ENCODE peak calls at places on chromosomes 2 and 18, in seven cellular contexts. R, D, H, K, W, N and T are unnamed samples.

GRCh38 chr2:119179951-119180350 is 21.4 kb upstream of the C1QL2 start:
- DNase-seq in H (no peak), D (peak; percentile 24), R (no peak), N (no peak), K (no peak), W (no peak), T (no peak)

GRCh38 chr2:28484835-28485234 is 11.0 kb upstream of the PLB1 start:
- DNase-seq in N (no peak), W (no peak), R (no peak), K (no peak), H (no peak), D (no peak), T (no peak)

GRCh38 chr2:224952942-224953657 is 89.2 kb downstream of the DOCK10 start:
- DNase-seq in D (no peak), W (no peak), K (no peak), H (no peak), R (no peak), N (no peak), T (no peak)

GRCh38 chr2:208595386-208596275 is 189.0 kb downstream of the PTH2R start:
- DNase-seq in R (no peak), H (no peak), W (no peak), N (no peak), D (no peak), K (no peak), T (no peak)

GRCh38 chr2:28449489-28450395 is 46.1 kb upstream of the PLB1 start:
- DNase-seq in N (no peak), W (no peak), H (no peak), K (peak; percentile 46), R (peak; percentile 12), D (peak; percentile 33), T (peak; percentile 57)

GRCh38 chr2:174535757-174536703 is 49.2 kb upstream of the GPR155 start:
- DNase-seq in D (no peak), H (no peak), W (no peak), R (no peak), K (no peak), N (no peak), T (no peak)

GRCh38 chr18:48600746-48601090 is 61.9 kb downstream of the CTIF start:
- DNase-seq in H (no peak), W (no peak), D (no peak), R (no peak), K (peak; percentile 49), N (peak; percentile 53), T (no peak)

GRCh38 chr18:51235011-51235789 is 37.7 kb upstream of the MEX3C start:
- DNase-seq in D (peak; percentile 2), K (no peak), N (no peak), R (no peak), W (no peak), H (no peak), T (peak; percentile 34)

GRCh38 chr2:75716406-75716805 is 5.7 kb upstream of the GCFC2 start:
- DNase-seq in R (no peak), H (no peak), N (peak; percentile 15), D (peak; percentile 31), W (no peak), K (no peak), T (no peak)

GRCh38 chr2:14677039-14677438 is 44.5 kb downstream of the LRATD1 start:
- DNase-seq in W (no peak), N (no peak), R (no peak), H (no peak), D (no peak), K (no peak), T (no peak)

GRCh38 chr2:73716518-73717250 is 20.5 kb downstream of the TPRKB start:
- DNase-seq in H (no peak), W (no peak), N (peak; percentile 17), D (no peak), K (peak; percentile 57), R (no peak), T (no peak)

GRCh38 chr2:136006658-136007057 is 21.2 kb upstream of the DARS1 start:
- DNase-seq in K (peak; percentile 43), W (no peak), D (no peak), N (peak; percentile 43), H (no peak), R (no peak), T (peak; percentile 70)

GRCh38 chr18:76421291-76422078 is 73.6 kb downstream of the ZNF516 start:
- DNase-seq in W (no peak), D (no peak), K (no peak), N (no peak), R (no peak), H (no peak), T (no peak)

GRCh38 chr2:218230882-218231281 is 13.9 kb downstream of the ARPC2 start:
- DNase-seq in D (peak; percentile 36), N (no peak), R (no peak), H (no peak), K (peak; percentile 42), W (no peak), T (peak; percentile 37)

GRCh38 chr2:237205111-237205541 is 119.4 kb downstream of the COPS8 start:
- DNase-seq in K (peak; percentile 40), W (no peak), N (peak; percentile 60), R (no peak), D (no peak), H (no peak), T (no peak)

GRCh38 chr2:224646242-224646846 is 61.2 kb upstream of the CUL3 start:
- DNase-seq in W (peak; percentile 7), H (no peak), K (peak; percentile 4), R (no peak), D (no peak), N (no peak), T (peak; percentile 20)

GRCh38 chr2:127597984-127598380 is 48.0 kb upstream of the GPR17 start:
- DNase-seq in R (no peak), H (no peak), D (no peak), W (no peak), K (peak; percentile 61), N (peak; percentile 56), T (peak; percentile 77)

GRCh38 chr2:79715328-79715727 is 202.5 kb downstream of the CTNNA2 start:
- DNase-seq in H (no peak), N (no peak), R (no peak), D (no peak), W (no peak), K (peak; percentile 42), T (no peak)

GRCh38 chr2:182594286-182594685 is 121.8 kb upstream of the DNAJC10 start:
- DNase-seq in H (no peak), K (peak; percentile 58), R (no peak), D (peak; percentile 21), W (no peak), N (peak; percentile 35), T (peak; percentile 70)

GRCh38 chr2:18662689-18663088 is 73.3 kb upstream of the NT5C1B start:
- DNase-seq in R (no peak), N (no peak), K (no peak), D (no peak), H (no peak), W (no peak), T (no peak)

GRCh38 chr2:189835855-189836558 is 51.8 kb downstream of the PMS1 start:
- DNase-seq in R (no peak), D (no peak), H (no peak), W (no peak), K (no peak), N (peak; percentile 44), T (no peak)

GRCh38 chr2:67213270-67213670 is 183.9 kb upstream of the ETAA1 start:
- DNase-seq in D (no peak), W (no peak), R (no peak), H (no peak), N (no peak), K (no peak), T (no peak)

GRCh38 chr2:169828141-169828811 is 1.0 kb downstream of the UBR3 start:
- DNase-seq in N (peak; percentile 58), W (no peak), K (peak; percentile 41), H (peak; percentile 47), R (no peak), D (peak; percentile 71), T (peak; percentile 67)

GRCh38 chr2:26721267-26722032 is 28.9 kb downstream of the KCNK3 start:
- DNase-seq in N (no peak), D (no peak), H (no peak), W (no peak), K (no peak), R (no peak), T (no peak)

GRCh38 chr2:216857131-216857550 is 2.7 kb downstream of the TNP1 start:
- DNase-seq in D (peak; percentile 35), W (no peak), R (no peak), K (peak; percentile 84), H (no peak), N (peak; percentile 51), T (peak; percentile 71)

GRCh38 chr2:179302764-179303561 is 38.3 kb upstream of the SESTD1 start:
- DNase-seq in W (peak; percentile 31), K (peak; percentile 4), R (no peak), N (no peak), H (no peak), D (no peak), T (no peak)

GRCh38 chr18:68520406-68521075 is 194.4 kb downstream of the TMX3 start:
- DNase-seq in D (no peak), N (peak; percentile 52), R (no peak), W (no peak), H (no peak), K (peak; percentile 81), T (peak; percentile 66)

GRCh38 chr2:147739531-147739930 is 105.3 kb upstream of the ACVR2A start:
- DNase-seq in R (no peak), W (no peak), D (no peak), N (no peak), K (no peak), H (no peak), T (peak; percentile 72)

GRCh38 chr2:174846941-174847938 is 83.0 kb upstream of the CHRNA1 start:
- DNase-seq in R (no peak), D (peak; percentile 29), K (peak; percentile 97), N (peak; percentile 96), H (no peak), W (peak; percentile 92), T (peak; percentile 80)

GRCh38 chr2:172928754-172929153 is 146.9 kb upstream of the MAP3K20 start:
- DNase-seq in K (peak; percentile 92), D (no peak), W (no peak), H (no peak), N (peak; percentile 11), R (no peak), T (peak; percentile 59)

GRCh38 chr2:137951606-137952005 is 12.7 kb upstream of the HNMT start:
- DNase-seq in D (no peak), W (no peak), K (peak; percentile 84), H (no peak), R (no peak), N (peak; percentile 64), T (peak; percentile 43)

GRCh38 chr18:9758624-9759075 is 50.5 kb downstream of the RAB31 start:
- DNase-seq in R (no peak), W (no peak), D (no peak), N (no peak), H (no peak), K (no peak), T (no peak)

GRCh38 chr2:16216555-16216938 is 276.2 kb downstream of the MYCN start:
- DNase-seq in D (no peak), W (no peak), K (no peak), R (no peak), H (no peak), N (no peak), T (no peak)

GRCh38 chr2:164792316-164793127 is 49.1 kb downstream of the COBLL1 start:
- DNase-seq in D (no peak), K (no peak), H (no peak), W (no peak), R (no peak), N (peak; percentile 69), T (peak; percentile 25)

GRCh38 chr18:30150466-30151019 is 892.0 kb downstream of the DSC3 start:
- DNase-seq in D (no peak), R (no peak), K (no peak), H (no peak), W (no peak), N (no peak), T (no peak)